ENCODE peak calls at places on chromosomes 11 and 22, in nine cellular contexts. T is NCI-H774; H is activated CD4-positive, alpha-beta T cell treated with anti-CD3 and anti-CD28 coated beads, Interleukin-2, amount 10 ng/mL, durations not matched to agents 7 days and 5 days; L is T-helper 2 cell; Z is WERI-Rb-1; B is HCT116; E is trophoblast cell; D is COR-L47; P is T47D. S is an unnamed sample.

GRCh38 chr22:39388261-39389011 is 11.1 kb upstream of the TAB1 start:
- DNase-seq in P (no peak), B (peak; percentile 56), H (peak; percentile 93), E (peak; percentile 78), Z (peak; percentile 95), L (peak; percentile 78), D (no peak), T (peak; percentile 43), S (no peak)

GRCh38 chr22:49953027-49953679 is 7.4 kb upstream of the PIM3 start:
- DNase-seq in E (no peak), P (no peak), H (no peak), Z (no peak), T (no peak), B (no peak), D (no peak), L (no peak), S (no peak)

GRCh38 chr11:1873048-1873812 is 18.5 kb downstream of the PRR33 start:
- DNase-seq in H (no peak), E (no peak), Z (no peak), P (no peak), D (no peak), L (no peak), T (no peak), B (no peak), S (no peak)

GRCh38 chr11:122267602-122268001 is 151.6 kb upstream of the BLID start:
- DNase-seq in T (no peak), P (no peak), D (no peak), L (no peak), E (no peak), B (no peak), H (no peak), Z (no peak), S (no peak)

GRCh38 chr11:34682822-34683221 is 61.9 kb downstream of the EHF start:
- DNase-seq in D (no peak), P (no peak), B (peak; percentile 38), E (peak; percentile 7), H (no peak), Z (no peak), L (no peak), T (no peak), S (no peak)

GRCh38 chr11:61868601-61869476 is 22.5 kb downstream of the FADS3 start:
- DNase-seq in E (no peak), T (no peak), L (no peak), H (no peak), P (no peak), B (no peak), Z (no peak), D (no peak), S (peak; percentile 28)

GRCh38 chr11:128884703-128885338 is 6.3 kb upstream of the KCNJ5 start:
- DNase-seq in B (peak; percentile 63), T (peak; percentile 66), D (peak; percentile 52), L (peak; percentile 45), E (peak; percentile 93), Z (peak; percentile 61), P (peak; percentile 80), H (peak; percentile 72), S (peak; percentile 71)

GRCh38 chr11:11735586-11735985 is 106.2 kb upstream of the USP47 start:
- DNase-seq in B (no peak), H (no peak), L (no peak), D (no peak), T (no peak), Z (no peak), P (no peak), E (no peak), S (no peak)

GRCh38 chr11:83655996-83656395 is 369.8 kb upstream of the CCDC90B start:
- DNase-seq in H (no peak), B (no peak), L (no peak), P (no peak), T (no peak), E (no peak), D (no peak), Z (no peak), S (peak; percentile 62)